ENCODE peak calls at places on chromosomes 1 and 21, in nine cellular contexts. H is choroid plexus epithelial cell; Y is esophagus squamous epithelium; X is CD8-positive, alpha-beta T cell; A is nucleus accumbens; E is left kidney; V is activated T-cell treated with anti-CD3 and anti-CD28 coated beads for 24 hours; P is HT1080; Z is amygdala. U is an unnamed sample.

GRCh38 chr1:3457910-3458621 is 3.6 kb downstream of the ARHGEF16 start:
- DNase-seq in Z (no peak), E (peak; percentile 73), A (no peak), Y (no peak), X (no peak), H (no peak), V (no peak), P (no peak), U (no peak)

GRCh38 chr1:229217716-229218115 is 53.2 kb upstream of the RAB4A start:
- DNase-seq in H (no peak), P (peak; percentile 65), A (no peak), X (no peak), E (no peak), Y (no peak), V (no peak), Z (no peak), U (peak; percentile 35)

GRCh38 chr1:6496360-6496704 is 4.9 kb upstream of the PLEKHG5 start:
- DNase-seq in A (no peak), E (no peak), X (no peak), H (no peak), V (no peak), Y (no peak), P (no peak), Z (no peak), U (no peak)

GRCh38 chr1:38779491-38779890 is 80.1 kb downstream of the RRAGC start:
- DNase-seq in X (no peak), V (no peak), Y (no peak), Z (no peak), A (no peak), H (no peak), E (no peak), P (no peak), U (no peak)

GRCh38 chr1:2049517-2050481 is at the start of gene PRKCZ:
- DNase-seq in V (peak; percentile 92), E (peak; percentile 97), X (peak; percentile 90), Y (peak; percentile 47), H (peak; percentile 13), A (peak; percentile 62), P (no peak), Z (no peak), U (peak; percentile 98)

GRCh38 chr1:61925591-61926298 is 183.5 kb downstream of the PATJ start:
- DNase-seq in E (no peak), H (no peak), X (no peak), Y (no peak), V (no peak), Z (no peak), A (no peak), P (no peak), U (peak; percentile 55)

GRCh38 chr1:2290171-2290578 is 62.1 kb downstream of the SKI start:
- DNase-seq in A (no peak), X (no peak), H (no peak), Z (no peak), E (no peak), V (no peak), P (no peak), Y (no peak), U (no peak)

GRCh38 chr1:243351347-243351746 is 95.5 kb downstream of the SDCCAG8 start:
- DNase-seq in Y (no peak), P (no peak), X (no peak), H (no peak), V (no peak), A (no peak), E (no peak), Z (no peak), U (no peak)

GRCh38 chr1:181936768-181937581 is 124.5 kb downstream of the ZNF648 start:
- DNase-seq in V (peak; percentile 14), X (no peak), E (peak; percentile 88), P (peak; percentile 66), A (peak; percentile 68), H (peak; percentile 0), Y (no peak), Z (no peak), U (peak; percentile 72)

GRCh38 chr21:44779417-44780139 is 22.0 kb downstream of the UBE2G2 start:
- DNase-seq in E (no peak), H (no peak), X (no peak), P (no peak), Z (no peak), A (no peak), V (no peak), Y (no peak), U (no peak)

GRCh38 chr1:178465011-178465410 is 31.8 kb downstream of the CLEC20A start:
- DNase-seq in V (no peak), H (peak; percentile 65), Y (no peak), A (no peak), X (no peak), E (no peak), P (peak; percentile 54), Z (no peak), U (peak; percentile 74)

GRCh38 chr1:203117611-203118575 is 9.6 kb upstream of the ADORA1 start:
- DNase-seq in E (peak; percentile 92), V (no peak), X (no peak), Y (no peak), Z (peak; percentile 65), A (no peak), P (peak; percentile 64), H (peak; percentile 74), U (peak; percentile 56)

GRCh38 chr1:235253219-235253640 is 74.7 kb downstream of the ARID4B start:
- DNase-seq in V (peak; percentile 36), H (peak; percentile 81), Z (peak; percentile 8), X (peak; percentile 40), E (peak; percentile 84), P (peak; percentile 56), A (no peak), Y (no peak), U (peak; percentile 83)

GRCh38 chr1:22763479-22764200 is 53.0 kb downstream of the EPHB2 start:
- DNase-seq in H (no peak), X (no peak), Y (no peak), P (peak; percentile 30), V (no peak), E (no peak), Z (no peak), A (no peak), U (no peak)

GRCh38 chr1:43881415-43881814 is 52.2 kb upstream of the ARTN start:
- DNase-seq in P (no peak), X (no peak), V (no peak), Y (no peak), Z (no peak), A (no peak), H (peak; percentile 53), E (peak; percentile 64), U (no peak)

GRCh38 chr1:222634180-222635013 is 16.5 kb downstream of the MIA3 start:
- DNase-seq in X (peak; percentile 33), A (no peak), E (peak; percentile 94), P (peak; percentile 72), V (peak; percentile 64), Y (no peak), H (peak; percentile 95), Z (no peak), U (peak; percentile 89)

GRCh38 chr1:240178366-240178765 is 86.7 kb downstream of the FMN2 start:
- DNase-seq in V (no peak), H (no peak), Y (no peak), P (no peak), E (peak; percentile 26), Z (no peak), X (no peak), A (no peak), U (no peak)

GRCh38 chr1:30914931-30915330 is 6.4 kb upstream of the SDC3 start:
- DNase-seq in E (no peak), Z (no peak), Y (no peak), V (no peak), X (no peak), H (no peak), P (no peak), A (no peak), U (no peak)

U was measured in epithelial cell of esophagus.